ENCODE peak calls at places on chromosomes 11 and 22, in four cellular contexts. E is neuronal stem cell, G is IMR-90, D is H9. R is an unnamed sample.

GRCh38 chr11:124600924-124601323 is 10.3 kb upstream of the PANX3 start:
- DNase-seq in E (no peak), G (no peak), D (no peak), R (no peak)

GRCh38 chr11:55838452-55838851 is at the start of gene OR5D16:
- DNase-seq in D (no peak), G (no peak), E (no peak), R (no peak)

GRCh38 chr11:74669311-74670160 is 61.7 kb downstream of the CHRDL2 start:
- DNase-seq in G (no peak), E (no peak), D (no peak), R (no peak)

GRCh38 chr22:26553056-26553752 is 36.7 kb downstream of the TPST2 start:
- DNase-seq in D (no peak), E (no peak), G (peak; percentile 94), R (peak; percentile 88)

GRCh38 chr11:86809561-86809960 is 9.2 kb downstream of the PRSS23 start:
- DNase-seq in D (no peak), E (no peak), G (no peak), R (no peak)

GRCh38 chr11:67441731-67442401 is 1.4 kb downstream of the CORO1B start:
- DNase-seq in G (no peak), E (no peak), D (no peak), R (no peak)

GRCh38 chr11:115256326-115257197 is 247.7 kb downstream of the CADM1 start:
- DNase-seq in E (no peak), D (peak; percentile 41), G (no peak), R (peak; percentile 14)

GRCh38 chr11:18774801-18775200 is 16.8 kb downstream of the PTPN5 start:
- DNase-seq in G (no peak), D (no peak), E (no peak), R (no peak)

GRCh38 chr11:88604255-88604654 is 266.7 kb upstream of the CTSC start:
- DNase-seq in G (peak; percentile 69), D (no peak), E (no peak), R (no peak)

GRCh38 chr22:36277482-36278291 is 24.8 kb downstream of the APOL1 start:
- DNase-seq in D (peak; percentile 90), E (peak; percentile 47), G (peak; percentile 56), R (peak; percentile 69)

GRCh38 chr11:70844387-70844786 is 408.0 kb downstream of the SHANK2 start:
- DNase-seq in G (no peak), E (no peak), D (no peak), R (peak; percentile 8)

GRCh38 chr11:127252321-127252720 is 251.8 kb upstream of the KIRREL3 start:
- DNase-seq in E (no peak), G (no peak), D (no peak), R (no peak)

GRCh38 chr22:35705141-35705540 is 12.5 kb upstream of the APOL5 start:
- DNase-seq in G (peak; percentile 95), E (no peak), D (no peak), R (peak; percentile 81)

GRCh38 chr22:19503869-19504268 is 20.3 kb downstream of the CLDN5 start:
- DNase-seq in D (peak; percentile 52), E (no peak), G (no peak), R (no peak)

GRCh38 chr11:70487160-70487559 is 88.8 kb downstream of the CTTN start:
- DNase-seq in G (no peak), E (no peak), D (no peak), R (no peak)

GRCh38 chr11:104522123-104522522 is 358.2 kb upstream of the PDGFD start:
- DNase-seq in E (no peak), G (no peak), D (no peak), R (no peak)

GRCh38 chr11:128291835-128292234 is 295.5 kb downstream of the ETS1 start:
- DNase-seq in E (no peak), D (no peak), G (no peak), R (no peak)

GRCh38 chr11:132048040-132048439 is 677.6 kb downstream of the NTM start:
- DNase-seq in D (no peak), E (no peak), G (no peak), R (no peak)

GRCh38 chr11:123286761-123287160 is 91.7 kb upstream of the CLMP start:
- DNase-seq in G (peak; percentile 16), D (no peak), E (no peak), R (peak; percentile 20)

GRCh38 chr11:117626576-117626975 is 170.4 kb downstream of the DSCAML1 start:
- DNase-seq in E (no peak), G (no peak), D (no peak), R (no peak)

GRCh38 chr11:58856806-58857205 is 12.3 kb upstream of the GLYATL2 start:
- DNase-seq in D (no peak), G (no peak), E (no peak), R (no peak)

GRCh38 chr22:36756031-36756430 is 19.9 kb downstream of the IFT27 start:
- DNase-seq in E (no peak), D (no peak), G (no peak), R (no peak)

GRCh38 chr22:37017356-37017755 is 1.9 kb downstream of the TST start:
- DNase-seq in G (no peak), D (no peak), E (no peak), R (no peak)

GRCh38 chr11:35142481-35143207 is 3.7 kb downstream of the CD44 start:
- DNase-seq in D (no peak), G (peak; percentile 82), E (no peak), R (peak; percentile 88)

GRCh38 chr22:19817561-19818263 is 37.0 kb downstream of the GNB1L start:
- DNase-seq in E (no peak), D (peak; percentile 24), G (no peak), R (no peak)

GRCh38 chr11:132541794-132542193 is 990.5 kb downstream of the OPCML start:
- DNase-seq in D (no peak), G (no peak), E (no peak), R (no peak)

GRCh38 chr11:11349870-11350325 is 3.2 kb downstream of the CSNK2A3 start:
- DNase-seq in D (no peak), G (peak; percentile 90), E (no peak), R (peak; percentile 87)

GRCh38 chr11:31812392-31813241 is 1.5 kb upstream of the PAX6 start:
- DNase-seq in G (no peak), E (no peak), D (no peak), R (peak; percentile 31)

GRCh38 chr11:46382644-46383403 is 1.4 kb downstream of the MDK start:
- DNase-seq in D (peak; percentile 75), G (peak; percentile 46), E (no peak), R (peak; percentile 60)

GRCh38 chr11:1072116-1072820 is 2.4 kb upstream of the MUC2 start:
- DNase-seq in D (no peak), E (no peak), G (peak; percentile 71), R (no peak)

GRCh38 chr11:86508604-86509471 is 134.2 kb downstream of the CCDC81 start:
- DNase-seq in E (no peak), D (no peak), G (peak; percentile 30), R (no peak)

GRCh38 chr11:91773090-91773489 is 451.5 kb upstream of the FAT3 start:
- DNase-seq in D (peak; percentile 57), G (no peak), E (no peak), R (peak; percentile 34)

GRCh38 chr22:27405672-27406388 is 395.7 kb downstream of the MN1 start:
- DNase-seq in E (peak; percentile 47), G (peak; percentile 45), D (peak; percentile 79), R (peak; percentile 43)

GRCh38 chr11:118790357-118791014 is 478 bp downstream of the DDX6 start:
- DNase-seq in D (peak; percentile 66), G (peak; percentile 56), E (peak; percentile 53), R (peak; percentile 76)
- H4K8ac ChIP-seq in D (peak overlapping the region; percentile 72), G (peak overlapping the region; percentile 98), E (peak overlapping the region; percentile 92), R (peak overlapping the region; percentile 99)

DNA sequence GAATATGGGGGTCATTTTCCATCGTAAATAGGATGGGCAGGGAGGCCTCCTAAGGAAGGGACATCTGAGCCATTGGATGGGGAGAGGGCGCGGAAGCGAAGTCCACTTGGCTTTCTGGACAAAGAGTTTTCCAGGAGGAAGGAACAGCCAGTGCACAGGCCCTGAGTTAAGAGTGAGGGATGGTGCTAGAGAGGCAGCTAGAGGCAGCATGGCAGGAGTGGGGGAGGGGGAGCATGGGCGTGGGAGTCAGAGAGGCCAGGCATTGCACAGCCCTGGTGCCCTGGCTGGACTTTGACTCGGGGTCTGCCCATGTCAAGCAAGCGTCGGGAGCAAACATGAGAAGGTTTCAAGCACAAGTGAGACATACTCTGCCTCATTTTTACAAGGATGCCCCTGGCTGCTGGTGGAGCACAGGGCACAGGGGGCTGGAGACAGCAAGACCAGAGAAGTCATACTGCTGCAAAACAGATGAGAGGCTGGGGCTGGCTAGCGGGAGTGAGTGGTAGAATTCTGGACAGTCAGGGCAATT is 9.0 kb downstream of the GNAZ start:
- DNase-seq in D (no peak), E (no peak), G (no peak), R (no peak)
- H4K91ac ChIP-seq in D (no peak overlapping the region), E (no peak overlapping the region), G (no peak overlapping the region), R (no peak overlapping the region)

GRCh38 chr11:61680622-61681191 is 516 bp downstream of the DAGLA start:
- DNase-seq in G (no peak), D (no peak), E (no peak), R (no peak)
- H3K4me2 ChIP-seq in G (peak overlapping the region; percentile 68), D (peak overlapping the region; percentile 1), E (peak overlapping the region; percentile 73), R (peak overlapping the region; percentile 82)

DNA sequence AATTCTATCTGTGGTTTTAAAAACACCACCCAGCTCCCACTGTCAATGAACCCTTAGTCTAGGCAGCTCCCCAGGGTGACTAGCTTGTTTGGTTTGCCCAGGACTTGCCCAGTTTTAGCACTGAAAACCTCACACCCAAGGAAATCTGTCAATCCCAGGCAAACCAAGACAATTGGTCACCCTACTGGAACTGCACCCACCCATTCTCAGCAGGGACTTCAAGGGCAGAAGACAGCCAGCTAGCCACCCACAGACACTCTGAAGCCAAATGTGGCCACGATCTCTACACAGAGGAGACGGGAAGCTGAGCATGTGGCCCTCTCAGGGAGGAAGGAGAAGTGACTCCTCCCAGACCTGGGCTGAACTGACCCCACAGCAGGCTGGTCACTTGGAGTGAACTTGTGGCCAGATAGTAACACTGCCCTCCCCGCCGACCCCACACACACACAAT is 74.4 kb upstream of the DRD2 start:
- DNase-seq in G (no peak), E (no peak), D (no peak), R (no peak)
- H4K8ac ChIP-seq in G (no peak overlapping the region), E (no peak overlapping the region), D (no peak overlapping the region), R (no peak overlapping the region)

GRCh38 chr11:8832571-8833260 is 78.3 kb upstream of the AKIP1 start:
- DNase-seq in E (no peak), D (peak; percentile 49), G (peak; percentile 83), R (peak; percentile 86)

GRCh38 chr11:8829556-8829955 is 81.4 kb upstream of the AKIP1 start:
- DNase-seq in D (no peak), G (no peak), E (no peak), R (no peak)

GRCh38 chr11:8830641-8831040 is 80.3 kb upstream of the AKIP1 start:
- DNase-seq in G (no peak), E (no peak), D (no peak), R (no peak)

GRCh38 chr11:8833568-8834275 is 77.3 kb upstream of the AKIP1 start:
- DNase-seq in G (peak; percentile 74), E (no peak), D (no peak), R (peak; percentile 77)

DNA sequence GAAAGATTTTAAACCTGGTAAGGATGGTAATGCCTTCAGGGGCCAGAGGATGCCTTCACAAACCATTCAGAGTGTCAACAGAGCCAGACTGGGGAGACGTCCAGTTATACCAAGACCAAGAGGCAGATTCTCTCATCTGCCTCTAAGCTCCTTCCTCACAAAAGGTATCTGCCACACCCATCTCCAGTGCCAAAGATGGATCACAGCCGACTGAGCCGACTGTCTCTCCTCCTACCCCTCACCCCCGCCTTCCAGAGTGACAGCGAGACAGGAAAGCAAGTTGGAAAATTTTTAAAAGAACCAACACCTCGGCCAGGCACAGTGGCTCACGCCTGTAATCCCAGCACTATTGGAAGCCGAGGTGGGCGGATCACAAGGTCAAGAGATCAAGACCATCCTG is 79.1 kb upstream of the AKIP1 start:
- DNase-seq in G (no peak), E (no peak), D (no peak), R (no peak)
- H4K91ac ChIP-seq in G (peak overlapping the region; percentile 98), E (no peak overlapping the region), D (no peak overlapping the region), R (peak overlapping the region; percentile 14)

R was measured in mesenchymal stem cell.